ENCODE peak calls at places on chromosomes 4 and X, in six cellular contexts. One of them, this sample, is unnamed. For H3K4me1, the result is how much of the 10 kb centered on the place peaks cover.

GRCh38 chr4:67393007-67393406 is 152.3 kb downstream of the CENPC start:
- DNase-seq in ascending aorta: no peak
- DNase-seq in CD8-positive, alpha-beta T cell: no peak
- DNase-seq in iPS DF 6.9: no peak
- DNase-seq in suprapubic skin: no peak
- DNase-seq in CD4-positive, alpha-beta memory T cell: no peak
- DNase-seq in this sample: no peak

GRCh38 chr4:151045907-151046306 is 30.8 kb upstream of the LRBA start:
- DNase-seq in suprapubic skin: no peak
- DNase-seq in CD4-positive, alpha-beta memory T cell: no peak
- DNase-seq in ascending aorta: no peak
- DNase-seq in CD8-positive, alpha-beta T cell: no peak
- DNase-seq in iPS DF 6.9: no peak
- DNase-seq in this sample: no peak

GRCh38 chr4:18025263-18025662 is 3.7 kb upstream of the LCORL start:
- DNase-seq in iPS DF 6.9: no peak
- DNase-seq in suprapubic skin: no peak
- DNase-seq in ascending aorta: no peak
- DNase-seq in CD4-positive, alpha-beta memory T cell: no peak
- DNase-seq in CD8-positive, alpha-beta T cell: no peak
- DNase-seq in this sample: no peak

GRCh38 chr4:16106956-16107355 is 23.1 kb upstream of the PROM1 start:
- DNase-seq in suprapubic skin: no peak
- DNase-seq in ascending aorta: no peak
- DNase-seq in CD4-positive, alpha-beta memory T cell: no peak
- DNase-seq in iPS DF 6.9: no peak
- DNase-seq in CD8-positive, alpha-beta T cell: no peak
- DNase-seq in this sample: no peak

GRCh38 chr4:7394681-7395451 is 39.9 kb downstream of the PSAPL1 start:
- DNase-seq in ascending aorta: peak
- DNase-seq in CD8-positive, alpha-beta T cell: no peak
- DNase-seq in iPS DF 6.9: no peak
- DNase-seq in CD4-positive, alpha-beta memory T cell: no peak
- DNase-seq in suprapubic skin: no peak
- DNase-seq in this sample: peak

GRCh38 chrX:30713061-30713525 is 59.9 kb downstream of the GK start:
- DNase-seq in iPS DF 6.9: no peak
- DNase-seq in CD4-positive, alpha-beta memory T cell: peak
- DNase-seq in suprapubic skin: peak
- DNase-seq in ascending aorta: peak
- DNase-seq in CD8-positive, alpha-beta T cell: peak
- DNase-seq in this sample: no peak

GRCh38 chr4:124940387-124940786 is 227.9 kb upstream of the ANKRD50 start:
- DNase-seq in suprapubic skin: no peak
- DNase-seq in iPS DF 6.9: no peak
- DNase-seq in ascending aorta: no peak
- DNase-seq in CD4-positive, alpha-beta memory T cell: no peak
- DNase-seq in CD8-positive, alpha-beta T cell: no peak
- DNase-seq in this sample: no peak

GRCh38 chr4:82624819-82625218 is 63.0 kb upstream of the TMEM150C start:
- DNase-seq in CD4-positive, alpha-beta memory T cell: no peak
- DNase-seq in suprapubic skin: no peak
- DNase-seq in ascending aorta: no peak
- DNase-seq in iPS DF 6.9: no peak
- DNase-seq in CD8-positive, alpha-beta T cell: no peak
- DNase-seq in this sample: no peak

GRCh38 chrX:103817502-103817901 is 14.6 kb downstream of the RAB9B start:
- DNase-seq in ascending aorta: no peak
- DNase-seq in iPS DF 6.9: no peak
- DNase-seq in CD8-positive, alpha-beta T cell: no peak
- DNase-seq in suprapubic skin: no peak
- DNase-seq in CD4-positive, alpha-beta memory T cell: peak
- DNase-seq in this sample: no peak

GRCh38 chrX:68511255-68511654 is 12.4 kb downstream of the YIPF6 start:
- DNase-seq in iPS DF 6.9: no peak
- DNase-seq in CD4-positive, alpha-beta memory T cell: no peak
- DNase-seq in ascending aorta: no peak
- DNase-seq in CD8-positive, alpha-beta T cell: no peak
- DNase-seq in suprapubic skin: no peak
- DNase-seq in this sample: no peak

GRCh38 chr4:79917246-79917645 is 155.8 kb downstream of the ANTXR2 start:
- DNase-seq in iPS DF 6.9: peak
- DNase-seq in CD4-positive, alpha-beta memory T cell: peak
- DNase-seq in ascending aorta: no peak
- DNase-seq in suprapubic skin: no peak
- DNase-seq in CD8-positive, alpha-beta T cell: peak
- DNase-seq in this sample: no peak

GRCh38 chr4:76212851-76213414 is 691 bp downstream of the SCARB2 start:
- DNase-seq in CD4-positive, alpha-beta memory T cell: peak
- DNase-seq in ascending aorta: no peak
- DNase-seq in suprapubic skin: no peak
- DNase-seq in iPS DF 6.9: no peak
- DNase-seq in CD8-positive, alpha-beta T cell: peak
- DNase-seq in this sample: no peak

GRCh38 chr4:145280541-145280940 is 100.2 kb upstream of the OTUD4 start:
- DNase-seq in ascending aorta: no peak
- DNase-seq in iPS DF 6.9: no peak
- DNase-seq in suprapubic skin: no peak
- DNase-seq in CD8-positive, alpha-beta T cell: no peak
- DNase-seq in CD4-positive, alpha-beta memory T cell: no peak
- DNase-seq in this sample: no peak

GRCh38 chr4:71713611-71714203 is 70.2 kb downstream of the GC start:
- DNase-seq in suprapubic skin: no peak
- DNase-seq in iPS DF 6.9: no peak
- DNase-seq in ascending aorta: no peak
- DNase-seq in CD8-positive, alpha-beta T cell: no peak
- DNase-seq in CD4-positive, alpha-beta memory T cell: no peak
- DNase-seq in this sample: no peak

GRCh38 chrX:150570512-150570911 is 2.1 kb downstream of the MTM1 start:
- DNase-seq in CD8-positive, alpha-beta T cell: no peak
- DNase-seq in CD4-positive, alpha-beta memory T cell: no peak
- DNase-seq in iPS DF 6.9: no peak
- DNase-seq in ascending aorta: no peak
- DNase-seq in suprapubic skin: no peak
- DNase-seq in this sample: no peak

GRCh38 chr4:140227286-140227685 is 73.3 kb upstream of the MAML3 start:
- DNase-seq in ascending aorta: no peak
- DNase-seq in CD8-positive, alpha-beta T cell: no peak
- DNase-seq in suprapubic skin: no peak
- DNase-seq in CD4-positive, alpha-beta memory T cell: no peak
- DNase-seq in iPS DF 6.9: no peak
- DNase-seq in this sample: no peak

GRCh38 chr4:85514783-85515182 is 39.8 kb downstream of the ARHGAP24 start:
- DNase-seq in suprapubic skin: no peak
- DNase-seq in ascending aorta: no peak
- DNase-seq in CD8-positive, alpha-beta T cell: no peak
- DNase-seq in iPS DF 6.9: no peak
- DNase-seq in CD4-positive, alpha-beta memory T cell: no peak
- DNase-seq in this sample: no peak

GRCh38 chr4:18689308-18689915 is 667.9 kb upstream of the LCORL start:
- DNase-seq in iPS DF 6.9: peak
- DNase-seq in suprapubic skin: no peak
- DNase-seq in ascending aorta: no peak
- DNase-seq in CD4-positive, alpha-beta memory T cell: no peak
- DNase-seq in CD8-positive, alpha-beta T cell: no peak
- DNase-seq in this sample: no peak

GRCh38 chrX:66638591-66639500 is at the start of gene EDA2R:
- DNase-seq in CD4-positive, alpha-beta memory T cell: peak
- DNase-seq in CD8-positive, alpha-beta T cell: peak
- DNase-seq in suprapubic skin: no peak
- DNase-seq in iPS DF 6.9: peak
- DNase-seq in ascending aorta: peak
- DNase-seq in this sample: peak

GRCh38 chr4:77433102-77433733 is 172.4 kb upstream of the CXCL13 start:
- DNase-seq in CD8-positive, alpha-beta T cell: no peak
- DNase-seq in ascending aorta: no peak
- DNase-seq in CD4-positive, alpha-beta memory T cell: no peak
- DNase-seq in iPS DF 6.9: no peak
- DNase-seq in suprapubic skin: no peak
- DNase-seq in this sample: no peak

GRCh38 chr4:87051121-87051713 is 116.4 kb downstream of the AFF1 start:
- DNase-seq in CD8-positive, alpha-beta T cell: no peak
- DNase-seq in iPS DF 6.9: no peak
- DNase-seq in ascending aorta: no peak
- DNase-seq in suprapubic skin: no peak
- DNase-seq in CD4-positive, alpha-beta memory T cell: no peak
- DNase-seq in this sample: no peak
- H3K4me1 ChIP-seq in CD8-positive, alpha-beta T cell: under half
- H3K4me1 ChIP-seq in iPS DF 6.9: under half
- H3K4me1 ChIP-seq in ascending aorta: under half
- H3K4me1 ChIP-seq in suprapubic skin: half or more
- H3K4me1 ChIP-seq in CD4-positive, alpha-beta memory T cell: under half
- H3K4me1 ChIP-seq in this sample: under half

GRCh38 chr4:2044119-2044485 is 15.0 kb upstream of the NAT8L start:
- DNase-seq in ascending aorta: no peak
- DNase-seq in CD4-positive, alpha-beta memory T cell: no peak
- DNase-seq in iPS DF 6.9: no peak
- DNase-seq in suprapubic skin: no peak
- DNase-seq in CD8-positive, alpha-beta T cell: no peak
- DNase-seq in this sample: no peak

GRCh38 chr4:2044542-2045517 is 14.3 kb upstream of the NAT8L start:
- DNase-seq in CD4-positive, alpha-beta memory T cell: no peak
- DNase-seq in iPS DF 6.9: no peak
- DNase-seq in ascending aorta: peak
- DNase-seq in CD8-positive, alpha-beta T cell: no peak
- DNase-seq in suprapubic skin: no peak
- DNase-seq in this sample: no peak

GRCh38 chr4:2042207-2042946 is 16.8 kb upstream of the NAT8L start:
- DNase-seq in ascending aorta: peak
- DNase-seq in CD8-positive, alpha-beta T cell: no peak
- DNase-seq in suprapubic skin: peak
- DNase-seq in iPS DF 6.9: no peak
- DNase-seq in CD4-positive, alpha-beta memory T cell: peak
- DNase-seq in this sample: no peak

GRCh38 chr4:2042947-2043395 is 16.2 kb upstream of the NAT8L start:
- DNase-seq in ascending aorta: peak
- DNase-seq in CD8-positive, alpha-beta T cell: no peak
- DNase-seq in suprapubic skin: no peak
- DNase-seq in iPS DF 6.9: no peak
- DNase-seq in CD4-positive, alpha-beta memory T cell: no peak
- DNase-seq in this sample: no peak

DNA sequence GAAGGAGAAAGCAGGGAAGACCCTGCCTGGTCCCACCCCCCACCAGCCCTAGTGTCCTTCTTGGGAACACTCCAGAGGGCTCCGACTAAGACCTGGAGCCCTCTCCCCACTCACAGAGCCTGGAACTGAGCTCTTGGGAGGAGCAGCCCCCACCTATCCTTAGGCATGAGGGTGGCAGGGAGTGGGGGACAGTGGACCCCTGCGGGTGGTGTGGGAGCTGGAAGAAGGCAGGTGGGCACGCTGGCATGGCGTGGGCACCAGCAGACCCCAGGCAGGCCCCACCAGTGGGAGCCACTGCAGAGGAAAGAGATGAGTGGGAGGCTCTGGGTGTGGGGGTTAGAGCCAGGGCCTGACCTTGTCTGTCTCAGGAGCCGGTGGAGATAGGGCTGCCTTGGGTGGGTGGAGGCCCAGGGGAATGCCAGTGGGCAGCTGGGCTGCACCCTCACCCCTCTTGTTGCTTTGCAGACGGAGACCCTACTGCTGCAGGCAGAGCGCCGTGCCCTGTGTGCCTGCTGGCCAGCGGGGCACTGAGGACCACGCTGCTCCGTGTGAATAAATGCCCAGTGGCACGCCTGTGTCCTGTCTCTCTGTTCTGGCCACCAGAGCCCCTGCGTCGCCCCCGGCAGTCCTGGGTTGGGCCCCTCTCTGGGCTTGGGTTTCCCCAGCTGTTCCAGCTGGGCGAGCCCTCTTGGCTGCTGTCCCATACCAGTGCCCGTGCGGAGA is 15.6 kb upstream of the NAT8L start:
- DNase-seq in ascending aorta: peak
- DNase-seq in suprapubic skin: no peak
- DNase-seq in CD4-positive, alpha-beta memory T cell: no peak
- DNase-seq in CD8-positive, alpha-beta T cell: no peak
- DNase-seq in iPS DF 6.9: no peak
- DNase-seq in this sample: no peak
- H3K4me1 ChIP-seq in ascending aorta: under half
- H3K4me1 ChIP-seq in suprapubic skin: under half
- H3K4me1 ChIP-seq in CD4-positive, alpha-beta memory T cell: under half
- H3K4me1 ChIP-seq in CD8-positive, alpha-beta T cell: under half
- H3K4me1 ChIP-seq in iPS DF 6.9: under half
- H3K4me1 ChIP-seq in this sample: under half

GRCh38 chr4:58981828-58982227 is 1871.6 kb upstream of the IGFBP7 start:
- DNase-seq in suprapubic skin: no peak
- DNase-seq in iPS DF 6.9: no peak
- DNase-seq in CD8-positive, alpha-beta T cell: no peak
- DNase-seq in CD4-positive, alpha-beta memory T cell: no peak
- DNase-seq in ascending aorta: no peak
- DNase-seq in this sample: no peak

DNA sequence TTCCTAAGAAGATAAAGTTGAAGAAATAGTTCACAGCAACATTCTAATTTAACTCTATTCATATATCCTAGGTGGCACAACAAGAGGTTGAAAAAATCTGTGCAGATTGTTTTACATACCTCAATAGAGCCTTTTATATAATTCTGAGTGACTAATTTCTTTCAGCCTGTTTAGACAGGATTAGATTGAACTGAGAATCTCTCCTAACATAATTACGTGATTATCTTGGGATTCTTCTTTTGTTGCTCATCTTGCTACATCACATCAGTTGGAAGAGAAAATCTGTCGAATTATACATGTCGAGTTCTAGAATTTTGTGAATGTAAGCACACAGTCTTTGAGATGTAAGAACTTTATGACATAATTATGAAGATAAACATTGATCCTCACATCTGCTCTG is 1873.7 kb upstream of the IGFBP7 start:
- DNase-seq in suprapubic skin: no peak
- DNase-seq in CD8-positive, alpha-beta T cell: no peak
- DNase-seq in CD4-positive, alpha-beta memory T cell: no peak
- DNase-seq in iPS DF 6.9: no peak
- DNase-seq in ascending aorta: no peak
- DNase-seq in this sample: no peak
- H3K4me1 ChIP-seq in suprapubic skin: under half
- H3K4me1 ChIP-seq in CD8-positive, alpha-beta T cell: under half
- H3K4me1 ChIP-seq in CD4-positive, alpha-beta memory T cell: under half
- H3K4me1 ChIP-seq in iPS DF 6.9: under half
- H3K4me1 ChIP-seq in ascending aorta: under half
- H3K4me1 ChIP-seq in this sample: under half

GRCh38 chr4:3304831-3305609 is 12.2 kb downstream of the RGS12 start:
- DNase-seq in CD8-positive, alpha-beta T cell: peak
- DNase-seq in ascending aorta: peak
- DNase-seq in suprapubic skin: peak
- DNase-seq in iPS DF 6.9: no peak
- DNase-seq in CD4-positive, alpha-beta memory T cell: no peak
- DNase-seq in this sample: no peak

GRCh38 chr4:3302164-3302785 is 9.5 kb downstream of the RGS12 start:
- DNase-seq in ascending aorta: peak
- DNase-seq in CD8-positive, alpha-beta T cell: peak
- DNase-seq in suprapubic skin: no peak
- DNase-seq in CD4-positive, alpha-beta memory T cell: peak
- DNase-seq in iPS DF 6.9: no peak
- DNase-seq in this sample: no peak

GRCh38 chr4:3302786-3303444 is 10.1 kb downstream of the RGS12 start:
- DNase-seq in CD8-positive, alpha-beta T cell: no peak
- DNase-seq in iPS DF 6.9: no peak
- DNase-seq in CD4-positive, alpha-beta memory T cell: peak
- DNase-seq in suprapubic skin: no peak
- DNase-seq in ascending aorta: peak
- DNase-seq in this sample: no peak

GRCh38 chr4:3303840-3304715 is 11.3 kb downstream of the RGS12 start:
- DNase-seq in iPS DF 6.9: no peak
- DNase-seq in CD4-positive, alpha-beta memory T cell: no peak
- DNase-seq in ascending aorta: no peak
- DNase-seq in CD8-positive, alpha-beta T cell: peak
- DNase-seq in suprapubic skin: peak
- DNase-seq in this sample: no peak

GRCh38 chr4:3303445-3303824 is 10.6 kb downstream of the RGS12 start:
- DNase-seq in suprapubic skin: no peak
- DNase-seq in iPS DF 6.9: no peak
- DNase-seq in ascending aorta: peak
- DNase-seq in CD8-positive, alpha-beta T cell: no peak
- DNase-seq in CD4-positive, alpha-beta memory T cell: no peak
- DNase-seq in this sample: no peak
- H3K4me1 ChIP-seq in suprapubic skin: under half
- H3K4me1 ChIP-seq in iPS DF 6.9: under half
- H3K4me1 ChIP-seq in ascending aorta: under half
- H3K4me1 ChIP-seq in CD8-positive, alpha-beta T cell: half or more
- H3K4me1 ChIP-seq in CD4-positive, alpha-beta memory T cell: half or more
- H3K4me1 ChIP-seq in this sample: under half

This sample was measured in RWPE2.